ENCODE peak calls at places on chromosomes 5 and 9, in five cellular contexts. I is activated T-cell treated with anti-CD3 and anti-CD28 coated beads, Interleukin-2, amount 50 U/mL, for 24 hours; D is Panc1; M is CD8-positive, alpha-beta memory T cell; R is NCI-H1417. U is an unnamed sample.

GRCh38 chr9:71690058-71690691 is 78.1 kb downstream of the CEMIP2 start:
- DNase-seq in D (no peak), R (no peak), M (no peak), I (no peak), U (no peak)

GRCh38 chr5:16615737-16616535 is 861 bp downstream of the RETREG1 start:
- DNase-seq in D (no peak), M (no peak), I (no peak), R (peak), U (no peak)

GRCh38 chr9:133664651-133665050 is 28.5 kb downstream of the DBH start:
- DNase-seq in I (no peak), D (no peak), M (no peak), R (no peak), U (no peak)

GRCh38 chr9:127813739-127814226 is 11.1 kb downstream of the FPGS start:
- DNase-seq in R (no peak), D (no peak), M (no peak), I (no peak), U (no peak)

GRCh38 chr9:75238311-75238976 is 150.1 kb downstream of the OSTF1 start:
- DNase-seq in R (peak), D (peak), M (peak), I (peak), U (peak)

GRCh38 chr9:35488566-35489312 is 1.2 kb upstream of the RUSC2 start:
- DNase-seq in I (no peak), R (peak), D (no peak), M (no peak), U (no peak)

GRCh38 chr5:40828690-40829661 is 6.0 kb downstream of the RPL37 start:
- DNase-seq in R (no peak), M (no peak), D (no peak), I (no peak), U (no peak)

GRCh38 chr9:130668196-130668595 is 3.8 kb downstream of the PRDM12 start:
- DNase-seq in D (no peak), R (no peak), M (no peak), I (no peak), U (no peak)

GRCh38 chr9:137434498-137435380 is 6.4 kb downstream of the ENTPD8 start:
- DNase-seq in R (no peak), I (no peak), M (no peak), D (no peak), U (peak)

GRCh38 chr5:440413-441180 is 2.4 kb upstream of the EXOC3 start:
- DNase-seq in I (no peak), D (no peak), R (no peak), M (no peak), U (no peak)

GRCh38 chr5:55821731-55822512 is 29.2 kb upstream of the IL31RA start:
- DNase-seq in M (no peak), R (no peak), I (peak), D (no peak), U (peak)

GRCh38 chr5:154580422-154580821 is 102.4 kb upstream of the HAND1 start:
- DNase-seq in D (no peak), M (no peak), R (no peak), I (no peak), U (no peak)

GRCh38 chr5:3031733-3032378 is 280.4 kb upstream of the IRX2 start:
- DNase-seq in M (no peak), D (no peak), R (no peak), I (no peak), U (no peak)

GRCh38 chr9:21653091-21653490 is 149.3 kb upstream of the MTAP start:
- DNase-seq in I (no peak), D (no peak), R (no peak), M (no peak), U (no peak)